ENCODE peak calls at places on chromosomes 13 and 19, in six cellular contexts. One of them, this sample, is unnamed.

GRCh38 chr19:43759515-43759914 is 4.8 kb upstream of the SMG9 start:
- DNase-seq in progenitor cell of endocrine pancreas: no peak
- DNase-seq in type B pancreatic cell: no peak
- DNase-seq in AG09309: no peak
- DNase-seq in mesothelial cell of epicardium: no peak
- DNase-seq in osteoblast: peak
- DNase-seq in this sample: no peak

GRCh38 chr19:42487025-42487797 is 41.1 kb downstream of the CEACAM1 start:
- DNase-seq in progenitor cell of endocrine pancreas: no peak
- DNase-seq in type B pancreatic cell: no peak
- DNase-seq in mesothelial cell of epicardium: no peak
- DNase-seq in AG09309: no peak
- DNase-seq in osteoblast: no peak
- DNase-seq in this sample: no peak

GRCh38 chr19:16041571-16042386 is 34.5 kb upstream of the TPM4 start:
- DNase-seq in AG09309: peak
- DNase-seq in type B pancreatic cell: peak
- DNase-seq in osteoblast: peak
- DNase-seq in progenitor cell of endocrine pancreas: peak
- DNase-seq in mesothelial cell of epicardium: peak
- DNase-seq in this sample: no peak

GRCh38 chr13:72313546-72313945 is 413.9 kb downstream of the MZT1 start:
- DNase-seq in AG09309: no peak
- DNase-seq in osteoblast: no peak
- DNase-seq in mesothelial cell of epicardium: no peak
- DNase-seq in progenitor cell of endocrine pancreas: no peak
- DNase-seq in type B pancreatic cell: no peak
- DNase-seq in this sample: no peak

GRCh38 chr13:49053215-49053614 is 77.5 kb downstream of the FNDC3A start:
- DNase-seq in osteoblast: no peak
- DNase-seq in progenitor cell of endocrine pancreas: no peak
- DNase-seq in mesothelial cell of epicardium: no peak
- DNase-seq in type B pancreatic cell: no peak
- DNase-seq in AG09309: no peak
- DNase-seq in this sample: no peak

GRCh38 chr13:42381165-42381425 is 109.1 kb downstream of the AKAP11 start:
- DNase-seq in progenitor cell of endocrine pancreas: no peak
- DNase-seq in AG09309: no peak
- DNase-seq in osteoblast: no peak
- DNase-seq in mesothelial cell of epicardium: no peak
- DNase-seq in type B pancreatic cell: no peak
- DNase-seq in this sample: no peak

GRCh38 chr19:42553292-42554045 is 25.2 kb upstream of the CEACAM1 start:
- DNase-seq in osteoblast: peak
- DNase-seq in type B pancreatic cell: peak
- DNase-seq in mesothelial cell of epicardium: no peak
- DNase-seq in progenitor cell of endocrine pancreas: no peak
- DNase-seq in AG09309: peak
- DNase-seq in this sample: peak

GRCh38 chr13:31797154-31797775 is 57.9 kb downstream of the RXFP2 start:
- DNase-seq in AG09309: no peak
- DNase-seq in osteoblast: peak
- DNase-seq in mesothelial cell of epicardium: no peak
- DNase-seq in type B pancreatic cell: no peak
- DNase-seq in progenitor cell of endocrine pancreas: no peak
- DNase-seq in this sample: peak

GRCh38 chr13:23505007-23505406 is 65.2 kb upstream of the TNFRSF19 start:
- DNase-seq in mesothelial cell of epicardium: no peak
- DNase-seq in type B pancreatic cell: no peak
- DNase-seq in AG09309: no peak
- DNase-seq in progenitor cell of endocrine pancreas: no peak
- DNase-seq in osteoblast: peak
- DNase-seq in this sample: no peak

GRCh38 chr19:32720936-32721250 is 1.3 kb downstream of the TDRD12 start:
- DNase-seq in type B pancreatic cell: no peak
- DNase-seq in osteoblast: peak
- DNase-seq in AG09309: no peak
- DNase-seq in mesothelial cell of epicardium: no peak
- DNase-seq in progenitor cell of endocrine pancreas: no peak
- DNase-seq in this sample: no peak

GRCh38 chr13:59494560-59494970 is 669.2 kb downstream of the DIAPH3 start:
- DNase-seq in progenitor cell of endocrine pancreas: no peak
- DNase-seq in mesothelial cell of epicardium: no peak
- DNase-seq in type B pancreatic cell: no peak
- DNase-seq in AG09309: no peak
- DNase-seq in osteoblast: no peak
- DNase-seq in this sample: peak

GRCh38 chr13:66689628-66690027 is 540.5 kb downstream of the PCDH9 start:
- DNase-seq in mesothelial cell of epicardium: no peak
- DNase-seq in type B pancreatic cell: no peak
- DNase-seq in osteoblast: no peak
- DNase-seq in AG09309: no peak
- DNase-seq in progenitor cell of endocrine pancreas: no peak
- DNase-seq in this sample: no peak

GRCh38 chr13:66693656-66694055 is 536.5 kb downstream of the PCDH9 start:
- DNase-seq in progenitor cell of endocrine pancreas: no peak
- DNase-seq in AG09309: no peak
- DNase-seq in mesothelial cell of epicardium: no peak
- DNase-seq in type B pancreatic cell: no peak
- DNase-seq in osteoblast: no peak
- DNase-seq in this sample: no peak

GRCh38 chr13:66691149-66691548 is 539.0 kb downstream of the PCDH9 start:
- DNase-seq in type B pancreatic cell: no peak
- DNase-seq in osteoblast: no peak
- DNase-seq in AG09309: no peak
- DNase-seq in progenitor cell of endocrine pancreas: no peak
- DNase-seq in mesothelial cell of epicardium: no peak
- DNase-seq in this sample: no peak

DNA sequence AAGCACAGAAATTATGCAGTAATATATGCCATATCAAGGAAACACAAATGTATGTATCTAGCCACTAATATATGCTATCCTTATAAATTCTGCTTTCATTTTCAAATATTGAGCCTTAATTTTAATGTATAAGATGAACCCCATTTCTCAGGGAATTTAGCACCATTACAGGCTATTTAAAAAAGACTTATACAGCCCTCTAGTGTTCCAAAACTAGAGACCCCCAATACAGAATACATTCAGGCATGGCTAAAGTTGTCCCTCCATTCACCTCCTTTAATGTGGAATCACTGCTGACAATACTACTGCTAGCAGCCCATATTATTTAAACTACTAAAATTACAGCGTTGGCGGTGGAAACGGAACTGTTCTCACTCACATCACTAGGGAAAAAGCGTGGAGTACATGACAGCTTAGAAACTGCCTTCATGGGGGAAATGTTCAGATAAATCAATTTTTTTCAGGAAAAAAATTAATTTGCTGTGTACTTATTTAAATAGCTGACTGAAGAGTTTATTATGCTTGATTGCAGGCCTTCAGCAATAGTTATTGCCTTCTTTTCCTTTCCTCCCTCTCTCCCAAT is 541.0 kb downstream of the PCDH9 start:
- DNase-seq in AG09309: no peak
- DNase-seq in type B pancreatic cell: no peak
- DNase-seq in osteoblast: no peak
- DNase-seq in progenitor cell of endocrine pancreas: no peak
- DNase-seq in mesothelial cell of epicardium: no peak
- DNase-seq in this sample: no peak
- TF ChIP-seq CTCF in AG09309: peak
- TF ChIP-seq CTCF in type B pancreatic cell: peak
- TF ChIP-seq CTCF in osteoblast: peak
- TF ChIP-seq CTCF in progenitor cell of endocrine pancreas: peak
- TF ChIP-seq CTCF in mesothelial cell of epicardium: no peak
- TF ChIP-seq CTCF in this sample: peak

DNA sequence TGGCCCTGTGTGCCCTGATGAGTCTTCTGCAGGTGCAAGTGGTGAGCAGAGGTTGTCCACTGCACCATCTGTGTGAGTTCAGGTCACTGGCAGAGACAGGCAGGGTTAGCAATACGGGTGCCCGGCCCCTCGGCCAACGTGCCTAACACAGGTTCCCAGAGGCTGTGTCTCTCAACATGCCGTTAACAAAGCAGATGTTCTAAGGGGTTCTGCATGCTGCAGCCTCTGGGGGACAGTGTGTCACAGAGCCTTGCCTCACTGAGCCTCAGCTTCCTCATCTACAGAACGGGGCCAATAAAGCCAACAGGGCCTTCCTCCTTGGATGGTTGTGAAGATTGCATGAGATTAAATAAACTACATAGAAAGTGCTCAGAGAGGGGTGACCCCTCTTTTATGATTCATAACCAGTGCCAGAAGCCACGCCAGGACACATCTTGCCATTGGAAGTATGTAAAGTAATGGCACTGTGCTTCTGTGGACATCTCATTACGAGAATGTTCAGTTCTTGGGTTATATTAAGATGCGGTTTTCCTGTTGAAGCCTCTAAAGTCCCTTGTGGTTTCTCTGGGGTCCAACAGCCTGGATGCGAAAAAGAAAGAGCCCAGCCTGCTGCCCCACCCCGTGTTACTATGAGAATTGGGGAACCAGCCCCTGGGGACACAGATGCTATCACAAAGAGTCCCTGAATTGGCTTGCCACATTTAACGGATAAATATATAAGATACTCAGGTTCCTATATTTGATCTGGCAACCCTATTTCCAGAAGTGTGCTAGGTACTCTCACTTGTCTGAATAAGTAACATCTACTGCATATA is 11.2 kb upstream of the ARHGEF18 start:
- DNase-seq in osteoblast: no peak
- DNase-seq in progenitor cell of endocrine pancreas: no peak
- DNase-seq in AG09309: no peak
- DNase-seq in mesothelial cell of epicardium: no peak
- DNase-seq in type B pancreatic cell: no peak
- DNase-seq in this sample: no peak
- TF ChIP-seq CTCF in osteoblast: no peak
- TF ChIP-seq CTCF in progenitor cell of endocrine pancreas: no peak
- TF ChIP-seq CTCF in AG09309: no peak
- TF ChIP-seq CTCF in mesothelial cell of epicardium: no peak
- TF ChIP-seq CTCF in type B pancreatic cell: no peak
- TF ChIP-seq CTCF in this sample: no peak

DNA sequence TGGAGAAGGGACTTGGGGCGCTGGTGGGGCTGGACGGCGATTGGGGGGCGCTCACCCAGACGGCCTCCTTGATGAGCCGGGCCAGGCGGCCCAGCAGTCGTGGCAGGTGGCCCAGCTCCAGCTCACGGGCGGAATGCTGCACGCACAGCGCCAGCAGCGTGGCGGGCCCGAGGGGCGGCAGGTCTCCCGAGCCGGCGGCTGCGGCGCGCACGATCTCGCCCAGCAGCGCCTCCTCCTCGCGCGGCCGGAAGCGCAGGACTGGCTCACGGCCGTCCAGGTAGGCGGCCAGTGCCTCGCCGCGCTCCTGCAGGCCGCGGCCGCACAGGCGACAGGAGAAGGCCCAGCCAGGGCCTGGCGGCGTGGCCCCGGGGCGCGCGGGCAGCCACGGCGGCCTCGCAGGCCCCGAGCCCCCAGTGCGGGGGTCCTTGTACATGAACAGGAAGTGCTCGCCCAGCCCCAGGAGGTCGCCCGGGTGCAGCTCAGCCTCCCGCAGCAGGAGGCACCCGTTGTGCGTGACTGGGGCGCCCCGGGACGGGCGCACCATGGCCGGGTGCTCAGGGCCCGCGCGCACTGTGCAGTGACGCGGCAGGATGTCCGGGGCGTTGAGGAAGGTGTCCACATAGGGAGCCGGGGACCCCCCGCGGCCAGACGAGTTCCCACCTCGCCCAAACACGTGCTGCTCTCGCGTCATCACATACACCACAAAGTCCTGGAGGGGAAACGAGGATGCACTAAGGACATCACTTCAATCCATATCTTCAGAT is 9.5 kb upstream of the MAMSTR start:
- DNase-seq in mesothelial cell of epicardium: no peak
- DNase-seq in type B pancreatic cell: no peak
- DNase-seq in AG09309: no peak
- DNase-seq in progenitor cell of endocrine pancreas: no peak
- DNase-seq in osteoblast: peak
- DNase-seq in this sample: no peak
- TF ChIP-seq CTCF in mesothelial cell of epicardium: no peak
- TF ChIP-seq CTCF in type B pancreatic cell: no peak
- TF ChIP-seq CTCF in AG09309: no peak
- TF ChIP-seq CTCF in progenitor cell of endocrine pancreas: peak
- TF ChIP-seq CTCF in osteoblast: no peak
- TF ChIP-seq CTCF in this sample: no peak

DNA sequence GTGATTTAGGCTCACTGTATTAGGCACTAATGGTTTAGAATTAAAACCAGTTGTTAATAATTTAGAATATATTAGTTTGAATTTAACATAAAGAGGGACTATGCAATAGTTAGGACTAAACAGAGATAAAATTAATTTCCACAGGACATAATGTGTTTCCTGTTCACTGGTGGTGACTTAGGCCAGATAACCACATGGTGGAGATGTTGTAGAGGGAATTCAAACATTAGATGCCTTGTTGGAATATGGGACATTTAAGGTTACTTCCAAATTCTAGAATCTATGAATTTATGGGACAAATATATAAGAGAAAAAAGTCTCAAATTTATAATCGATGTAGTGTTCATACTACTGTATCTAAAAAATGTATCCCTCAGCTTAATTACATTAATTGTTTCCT is 615.5 kb upstream of the KLHL1 start:
- DNase-seq in osteoblast: no peak
- DNase-seq in progenitor cell of endocrine pancreas: no peak
- DNase-seq in type B pancreatic cell: no peak
- DNase-seq in mesothelial cell of epicardium: no peak
- DNase-seq in AG09309: no peak
- DNase-seq in this sample: no peak
- TF ChIP-seq CTCF in osteoblast: no peak
- TF ChIP-seq CTCF in progenitor cell of endocrine pancreas: peak
- TF ChIP-seq CTCF in type B pancreatic cell: peak
- TF ChIP-seq CTCF in mesothelial cell of epicardium: no peak
- TF ChIP-seq CTCF in AG09309: no peak
- TF ChIP-seq CTCF in this sample: no peak

This sample was measured in kidney epithelial cell.